ENCODE peak calls at places on chromosomes 5 and 9, in six cellular contexts. F is NCI-H226, Z is T-helper 22 cell, V is naive B cell, H is GM06990, N is spleen. S is an unnamed sample.

GRCh38 chr9:119884411-119884810 is 515.2 kb upstream of the BRINP1 start:
- DNase-seq in H (no peak), Z (no peak), F (no peak), N (no peak), V (no peak), S (no peak)

GRCh38 chr5:140632366-140633080 is 452 bp downstream of the CD14 start:
- DNase-seq in V (peak), Z (peak), N (peak), F (no peak), H (peak), S (no peak)

GRCh38 chr9:131887680-131888079 is 147.8 kb upstream of the RAPGEF1 start:
- DNase-seq in N (no peak), F (no peak), V (no peak), Z (no peak), H (no peak), S (peak)

GRCh38 chr5:54453091-54453490 is 2.4 kb upstream of the HSPB3 start:
- DNase-seq in V (no peak), H (no peak), Z (no peak), F (no peak), N (no peak), S (no peak)

GRCh38 chr5:76145945-76146344 is 62.8 kb downstream of the SV2C start:
- DNase-seq in V (no peak), Z (no peak), H (no peak), N (no peak), F (no peak), S (peak)

GRCh38 chr5:44952376-44952775 is 143.6 kb downstream of the MRPS30 start:
- DNase-seq in Z (no peak), V (no peak), N (no peak), F (no peak), H (no peak), S (peak)

GRCh38 chr5:120615967-120616645 is 152.0 kb downstream of the PRR16 start:
- DNase-seq in F (peak), V (no peak), Z (no peak), H (no peak), N (no peak), S (no peak)

GRCh38 chr9:136143215-136144001 is 24.7 kb upstream of the TMEM250 start:
- DNase-seq in V (no peak), F (no peak), Z (no peak), H (no peak), N (no peak), S (no peak)

GRCh38 chr5:54626407-54626806 is 108.8 kb downstream of the SNX18 start:
- DNase-seq in F (no peak), Z (no peak), V (no peak), H (no peak), N (no peak), S (no peak)

GRCh38 chr9:124326378-124326777 is 68.6 kb downstream of the NEK6 start:
- DNase-seq in H (no peak), Z (no peak), F (no peak), N (no peak), V (no peak), S (no peak)

GRCh38 chr5:160685695-160686094 is 166.3 kb downstream of the ATP10B start:
- DNase-seq in N (no peak), F (no peak), V (no peak), Z (no peak), H (no peak), S (no peak)

GRCh38 chr5:127068771-127069330 is 4.5 kb downstream of the C5orf63 start:
- DNase-seq in F (peak), H (no peak), V (no peak), N (no peak), Z (no peak), S (no peak)

GRCh38 chr5:4938941-4939546 is 201.1 kb upstream of the ADAMTS16 start:
- DNase-seq in F (no peak), V (no peak), Z (no peak), N (no peak), H (no peak), S (no peak)

GRCh38 chr9:121282309-121283071 is 14.5 kb downstream of the GSN start:
- DNase-seq in Z (no peak), H (no peak), N (no peak), V (no peak), F (peak), S (no peak)

GRCh38 chr5:14870347-14871083 is 1.1 kb downstream of the ANKH start:
- DNase-seq in V (peak), N (peak), H (peak), F (no peak), Z (no peak), S (peak)

GRCh38 chr5:123460296-123460729 is 37.1 kb upstream of the CEP120 start:
- DNase-seq in V (no peak), F (peak), N (no peak), Z (no peak), H (no peak), S (no peak)

GRCh38 chr5:53399921-53400697 is 80.3 kb upstream of the FST start:
- DNase-seq in V (no peak), N (no peak), Z (no peak), H (no peak), F (no peak), S (no peak)

GRCh38 chr9:18260527-18260926 is 213.4 kb upstream of the ADAMTSL1 start:
- DNase-seq in V (no peak), H (no peak), Z (no peak), F (peak), N (no peak), S (no peak)

GRCh38 chr9:22117511-22118388 is 108.6 kb upstream of the CDKN2B start:
- DNase-seq in V (no peak), Z (no peak), F (peak), H (no peak), N (no peak), S (no peak)

GRCh38 chr5:44332360-44332971 is 56.8 kb downstream of the FGF10 start:
- DNase-seq in Z (no peak), V (no peak), F (peak), N (no peak), H (no peak), S (no peak)

GRCh38 chr9:115922441-115922840 is 231.2 kb upstream of the PAPPA start:
- DNase-seq in Z (no peak), N (no peak), F (peak), H (no peak), V (no peak), S (no peak)

GRCh38 chr9:87375397-87376073 is 122.1 kb upstream of the DAPK1 start:
- DNase-seq in Z (no peak), N (no peak), H (no peak), V (no peak), F (peak), S (no peak)

GRCh38 chr5:159786901-159787691 is 129.2 kb upstream of the ADRA1B start:
- DNase-seq in F (no peak), N (no peak), V (no peak), H (no peak), Z (no peak), S (no peak)

GRCh38 chr9:137308102-137308619 is 6.1 kb upstream of the NRARP start:
- DNase-seq in H (peak), V (no peak), N (no peak), Z (no peak), F (no peak), S (no peak)

GRCh38 chr5:149732500-149733128 is 2.5 kb downstream of the PPARGC1B start:
- DNase-seq in V (no peak), H (no peak), F (peak), N (no peak), Z (no peak), S (no peak)

GRCh38 chr9:126650830-126651341 is 37.2 kb downstream of the LMX1B start:
- DNase-seq in N (no peak), Z (no peak), F (peak), V (no peak), H (no peak), S (no peak)

GRCh38 chr5:111127453-111128195 is 35.5 kb downstream of the WDR36 start:
- DNase-seq in F (peak), Z (no peak), V (no peak), H (no peak), N (no peak), S (no peak)

GRCh38 chr5:177598477-177598876 is 1.5 kb upstream of the B4GALT7 start:
- DNase-seq in H (no peak), V (no peak), Z (no peak), F (no peak), N (no peak), S (no peak)

GRCh38 chr9:4933177-4933576 is 51.9 kb upstream of the JAK2 start:
- DNase-seq in Z (no peak), F (peak), N (no peak), H (no peak), V (no peak), S (no peak)

GRCh38 chr5:570886-571285 is 41.3 kb upstream of the CEP72 start:
- DNase-seq in V (no peak), F (no peak), Z (no peak), N (no peak), H (no peak), S (no peak)

GRCh38 chr5:100772548-100772947 is 130.5 kb downstream of the ST8SIA4 start:
- DNase-seq in N (no peak), V (no peak), H (no peak), F (no peak), Z (no peak), S (no peak)

GRCh38 chr5:8247074-8247473 is 378.1 kb downstream of the MTRR start:
- DNase-seq in N (no peak), F (no peak), Z (no peak), V (no peak), H (no peak), S (no peak)

GRCh38 chr5:133967715-133968056 is 739 bp downstream of the C5orf15 start:
- DNase-seq in F (peak), H (no peak), N (no peak), V (no peak), Z (no peak), S (no peak)

GRCh38 chr5:137199966-137200365 is 299.2 kb downstream of the SPOCK1 start:
- DNase-seq in F (no peak), V (no peak), Z (no peak), H (no peak), N (no peak), S (no peak)

GRCh38 chr5:134594797-134595457 is 37.7 kb downstream of the SAR1B start:
- DNase-seq in F (no peak), N (no peak), H (no peak), V (no peak), Z (no peak), S (peak)

GRCh38 chr5:116329503-116329902 is 244.7 kb downstream of the COMMD10 start:
- DNase-seq in Z (no peak), N (no peak), F (no peak), H (no peak), V (no peak), S (no peak)

GRCh38 chr5:1111727-1112289 is at the start of gene SLC12A7:
- DNase-seq in Z (peak), H (peak), V (peak), F (peak), N (peak), S (no peak)

GRCh38 chr5:181138258-181138657 is 7.3 kb upstream of the OR2V1 start:
- DNase-seq in N (no peak), F (peak), H (no peak), V (no peak), Z (no peak), S (no peak)

GRCh38 chr5:20555034-20555433 is 567.0 kb upstream of the CDH18 start:
- DNase-seq in Z (no peak), V (no peak), H (no peak), N (no peak), F (no peak), S (no peak)